ENCODE peak calls at places on chromosomes 16 and 17, in nine cellular contexts. One of them, this sample, is unnamed.

GRCh38 chr16:85686912-85687591 is 1.7 kb downstream of the GINS2 start:
- DNase-seq in GM19239: no peak
- DNase-seq in NCI-H1092: no peak
- DNase-seq in KG1: no peak
- DNase-seq in foreskin fibroblast: no peak
- DNase-seq in hepatocyte: no peak
- DNase-seq in Daoy: no peak
- DNase-seq in D721Med: no peak
- DNase-seq in Caco-2: no peak
- DNase-seq in this sample: peak; percentile 76

GRCh38 chr16:86052926-86053325 is 154.0 kb downstream of the IRF8 start:
- DNase-seq in KG1: no peak
- DNase-seq in D721Med: no peak
- DNase-seq in foreskin fibroblast: no peak
- DNase-seq in Caco-2: peak; percentile 16
- DNase-seq in hepatocyte: no peak
- DNase-seq in Daoy: no peak
- DNase-seq in GM19239: no peak
- DNase-seq in NCI-H1092: no peak
- DNase-seq in this sample: no peak

GRCh38 chr17:32822996-32823395 is 53.9 kb downstream of the MYO1D start:
- DNase-seq in KG1: no peak
- DNase-seq in Caco-2: no peak
- DNase-seq in NCI-H1092: no peak
- DNase-seq in GM19239: no peak
- DNase-seq in hepatocyte: peak; percentile 10
- DNase-seq in foreskin fibroblast: peak; percentile 10
- DNase-seq in D721Med: no peak
- DNase-seq in Daoy: no peak
- DNase-seq in this sample: no peak

GRCh38 chr16:88922114-88922825 is 54.7 kb downstream of the CBFA2T3 start:
- DNase-seq in hepatocyte: no peak
- DNase-seq in KG1: no peak
- DNase-seq in Daoy: peak; percentile 64
- DNase-seq in GM19239: no peak
- DNase-seq in foreskin fibroblast: peak; percentile 72
- DNase-seq in NCI-H1092: no peak
- DNase-seq in Caco-2: no peak
- DNase-seq in D721Med: no peak
- DNase-seq in this sample: no peak

GRCh38 chr17:66952031-66952524 is 12.4 kb upstream of the CACNG4 start:
- DNase-seq in Caco-2: peak; percentile 97
- DNase-seq in D721Med: no peak
- DNase-seq in GM19239: no peak
- DNase-seq in KG1: no peak
- DNase-seq in foreskin fibroblast: peak; percentile 71
- DNase-seq in hepatocyte: peak; percentile 90
- DNase-seq in NCI-H1092: no peak
- DNase-seq in Daoy: peak; percentile 94
- DNase-seq in this sample: no peak

GRCh38 chr17:2814499-2815341 is 18.5 kb downstream of the RAP1GAP2 start:
- DNase-seq in hepatocyte: no peak
- DNase-seq in Caco-2: no peak
- DNase-seq in GM19239: peak; percentile 42
- DNase-seq in KG1: no peak
- DNase-seq in foreskin fibroblast: no peak
- DNase-seq in NCI-H1092: no peak
- DNase-seq in Daoy: peak; percentile 73
- DNase-seq in D721Med: no peak
- DNase-seq in this sample: peak; percentile 97

GRCh38 chr16:4314532-4315184 is 1.2 kb upstream of the GLIS2 start:
- DNase-seq in foreskin fibroblast: peak; percentile 79
- DNase-seq in NCI-H1092: peak; percentile 32
- DNase-seq in Caco-2: peak; percentile 66
- DNase-seq in KG1: peak; percentile 26
- DNase-seq in GM19239: no peak
- DNase-seq in hepatocyte: peak; percentile 65
- DNase-seq in D721Med: peak; percentile 67
- DNase-seq in Daoy: peak; percentile 61
- DNase-seq in this sample: peak; percentile 68

GRCh38 chr17:72575542-72576233 is 454.9 kb downstream of the SOX9 start:
- DNase-seq in D721Med: no peak
- DNase-seq in hepatocyte: no peak
- DNase-seq in foreskin fibroblast: no peak
- DNase-seq in Caco-2: no peak
- DNase-seq in Daoy: no peak
- DNase-seq in KG1: no peak
- DNase-seq in GM19239: no peak
- DNase-seq in NCI-H1092: no peak
- DNase-seq in this sample: no peak

GRCh38 chr17:46191332-46192210 is 1.7 kb downstream of the KANSL1 start:
- DNase-seq in hepatocyte: peak; percentile 67
- DNase-seq in NCI-H1092: peak; percentile 8
- DNase-seq in foreskin fibroblast: peak; percentile 45
- DNase-seq in Caco-2: no peak
- DNase-seq in D721Med: no peak
- DNase-seq in Daoy: peak; percentile 32
- DNase-seq in GM19239: peak; percentile 22
- DNase-seq in KG1: no peak
- DNase-seq in this sample: peak; percentile 76

GRCh38 chr16:14505846-14506245 is 124.2 kb downstream of the PARN start:
- DNase-seq in D721Med: no peak
- DNase-seq in hepatocyte: no peak
- DNase-seq in foreskin fibroblast: peak; percentile 34
- DNase-seq in Caco-2: no peak
- DNase-seq in KG1: no peak
- DNase-seq in Daoy: no peak
- DNase-seq in NCI-H1092: no peak
- DNase-seq in GM19239: no peak
- DNase-seq in this sample: no peak

GRCh38 chr16:87979352-87979751 is 28.1 kb downstream of the BANP start:
- DNase-seq in Daoy: no peak
- DNase-seq in hepatocyte: no peak
- DNase-seq in GM19239: no peak
- DNase-seq in D721Med: no peak
- DNase-seq in NCI-H1092: no peak
- DNase-seq in KG1: no peak
- DNase-seq in Caco-2: peak; percentile 25
- DNase-seq in foreskin fibroblast: no peak
- DNase-seq in this sample: no peak

GRCh38 chr16:71542377-71542776 is 16.2 kb downstream of the CHST4 start:
- DNase-seq in foreskin fibroblast: peak; percentile 34
- DNase-seq in hepatocyte: peak; percentile 56
- DNase-seq in Daoy: peak; percentile 61
- DNase-seq in KG1: no peak
- DNase-seq in D721Med: no peak
- DNase-seq in GM19239: peak; percentile 35
- DNase-seq in Caco-2: peak; percentile 54
- DNase-seq in NCI-H1092: no peak
- DNase-seq in this sample: peak; percentile 82

GRCh38 chr16:64132190-64132589 is 989.7 kb downstream of the CDH11 start:
- DNase-seq in foreskin fibroblast: no peak
- DNase-seq in D721Med: no peak
- DNase-seq in KG1: no peak
- DNase-seq in hepatocyte: no peak
- DNase-seq in NCI-H1092: no peak
- DNase-seq in GM19239: no peak
- DNase-seq in Caco-2: no peak
- DNase-seq in Daoy: no peak
- DNase-seq in this sample: no peak

GRCh38 chr16:58459344-58460218 is 40.4 kb upstream of the NDRG4 start:
- DNase-seq in hepatocyte: no peak
- DNase-seq in Daoy: peak; percentile 73
- DNase-seq in NCI-H1092: no peak
- DNase-seq in KG1: no peak
- DNase-seq in foreskin fibroblast: peak; percentile 39
- DNase-seq in GM19239: no peak
- DNase-seq in Caco-2: no peak
- DNase-seq in D721Med: no peak
- DNase-seq in this sample: peak; percentile 83

GRCh38 chr17:65198653-65199382 is 61.6 kb downstream of the RGS9 start:
- DNase-seq in NCI-H1092: peak; percentile 2
- DNase-seq in hepatocyte: peak; percentile 74
- DNase-seq in GM19239: peak; percentile 75
- DNase-seq in Caco-2: no peak
- DNase-seq in KG1: peak; percentile 27
- DNase-seq in D721Med: peak; percentile 74
- DNase-seq in foreskin fibroblast: peak; percentile 71
- DNase-seq in Daoy: peak; percentile 46
- DNase-seq in this sample: no peak

GRCh38 chr16:65449526-65449925 is 327.7 kb upstream of the CDH11 start:
- DNase-seq in KG1: no peak
- DNase-seq in Daoy: no peak
- DNase-seq in GM19239: no peak
- DNase-seq in Caco-2: no peak
- DNase-seq in foreskin fibroblast: no peak
- DNase-seq in NCI-H1092: no peak
- DNase-seq in D721Med: no peak
- DNase-seq in hepatocyte: no peak
- DNase-seq in this sample: no peak

GRCh38 chr16:55252577-55252976 is 71.4 kb upstream of the IRX6 start:
- DNase-seq in Caco-2: no peak
- DNase-seq in hepatocyte: no peak
- DNase-seq in foreskin fibroblast: no peak
- DNase-seq in NCI-H1092: no peak
- DNase-seq in Daoy: no peak
- DNase-seq in D721Med: no peak
- DNase-seq in KG1: no peak
- DNase-seq in GM19239: no peak
- DNase-seq in this sample: no peak

GRCh38 chr17:14775761-14776492 is 475.0 kb downstream of the HS3ST3B1 start:
- DNase-seq in NCI-H1092: no peak
- DNase-seq in hepatocyte: no peak
- DNase-seq in Daoy: peak; percentile 81
- DNase-seq in GM19239: no peak
- DNase-seq in foreskin fibroblast: peak; percentile 4
- DNase-seq in D721Med: no peak
- DNase-seq in KG1: no peak
- DNase-seq in Caco-2: no peak
- DNase-seq in this sample: no peak

GRCh38 chr16:57618306-57619132 is 9.9 kb upstream of the ADGRG1 start:
- DNase-seq in Daoy: peak; percentile 44
- DNase-seq in GM19239: no peak
- DNase-seq in foreskin fibroblast: peak; percentile 44
- DNase-seq in KG1: no peak
- DNase-seq in Caco-2: peak; percentile 57
- DNase-seq in NCI-H1092: no peak
- DNase-seq in hepatocyte: no peak
- DNase-seq in D721Med: no peak
- DNase-seq in this sample: peak; percentile 55

GRCh38 chr17:5237541-5238016 is 2.9 kb upstream of the SCIMP start:
- DNase-seq in foreskin fibroblast: peak; percentile 75
- DNase-seq in hepatocyte: peak; percentile 75
- DNase-seq in KG1: no peak
- DNase-seq in D721Med: peak; percentile 39
- DNase-seq in GM19239: no peak
- DNase-seq in Caco-2: peak; percentile 48
- DNase-seq in Daoy: peak; percentile 61
- DNase-seq in NCI-H1092: peak; percentile 33
- DNase-seq in this sample: peak; percentile 71

GRCh38 chr17:63369233-63369632 is 76.9 kb downstream of the CYB561 start:
- DNase-seq in Daoy: no peak
- DNase-seq in NCI-H1092: no peak
- DNase-seq in hepatocyte: no peak
- DNase-seq in GM19239: no peak
- DNase-seq in Caco-2: no peak
- DNase-seq in D721Med: no peak
- DNase-seq in KG1: no peak
- DNase-seq in foreskin fibroblast: peak; percentile 58
- DNase-seq in this sample: no peak